ENCODE peak calls at places on chromosomes 2 and 18, in four cellular contexts. T, Q, W and H are unnamed samples.

GRCh38 chr2:12325806-12326205 is 390.9 kb upstream of the TRIB2 start:
- DNase-seq in T (no peak), Q (no peak), W (no peak), H (no peak)

GRCh38 chr2:98548920-98549818 is 59.1 kb downstream of the COA5 start:
- DNase-seq in T (no peak), Q (no peak), W (no peak), H (no peak)

GRCh38 chr2:126657636-126658315 is 1.8 kb downstream of the GYPC start:
- DNase-seq in T (no peak), Q (no peak), W (peak; percentile 61), H (peak; percentile 82)

GRCh38 chr18:44130365-44130942 is 550.2 kb upstream of the SETBP1 start:
- DNase-seq in T (peak; percentile 59), Q (peak; percentile 10), W (no peak), H (no peak)

GRCh38 chr2:53994735-53995538 is 24.1 kb upstream of the PSME4 start:
- DNase-seq in T (no peak), Q (no peak), W (no peak), H (no peak)

GRCh38 chr2:71281950-71282349 is 49.6 kb upstream of the ZNF638 start:
- DNase-seq in T (no peak), Q (no peak), W (no peak), H (no peak)

GRCh38 chr2:34126279-34126678 is 527.2 kb upstream of the FAM98A start:
- DNase-seq in T (no peak), Q (no peak), W (no peak), H (no peak)

GRCh38 chr2:175012516-175012915 is 7.3 kb upstream of the CHN1 start:
- DNase-seq in T (no peak), Q (no peak), W (no peak), H (no peak)

GRCh38 chr2:202723746-202724145 is 89.0 kb downstream of the FAM117B start:
- DNase-seq in T (no peak), Q (no peak), W (no peak), H (no peak)

GRCh38 chr2:42967959-42968674 is 175.7 kb upstream of the HAAO start:
- DNase-seq in T (peak; percentile 80), Q (no peak), W (no peak), H (no peak)

GRCh38 chr2:132589060-132589765 is 80.8 kb downstream of the LYPD1 start:
- DNase-seq in T (peak; percentile 38), Q (no peak), W (no peak), H (no peak)

GRCh38 chr2:84908948-84909713 is 3.7 kb downstream of the TMSB10 start:
- DNase-seq in T (no peak), Q (no peak), W (no peak), H (no peak)

GRCh38 chr2:67825476-67825875 is 237.3 kb downstream of the C1D start:
- DNase-seq in T (no peak), Q (no peak), W (no peak), H (no peak)

GRCh38 chr2:140600116-140600515 is 1530.7 kb downstream of the LRP1B start:
- DNase-seq in T (no peak), Q (no peak), W (no peak), H (no peak)

GRCh38 chr2:26609839-26610277 is 31.3 kb downstream of the CIB4 start:
- DNase-seq in T (no peak), Q (no peak), W (no peak), H (no peak)

GRCh38 chr2:86372641-86373502 is 35.4 kb upstream of the REEP1 start:
- DNase-seq in T (peak; percentile 60), Q (peak; percentile 63), W (no peak), H (no peak)

GRCh38 chr2:179495315-179495714 is 230.7 kb upstream of the SESTD1 start:
- DNase-seq in T (no peak), Q (no peak), W (no peak), H (no peak)

GRCh38 chr2:168552450-168552856 is 96.4 kb downstream of the CERS6 start:
- DNase-seq in T (no peak), Q (no peak), W (peak; percentile 63), H (no peak)

GRCh38 chr2:168992591-168993349 is 38.4 kb downstream of the ABCB11 start:
- DNase-seq in T (no peak), Q (no peak), W (no peak), H (no peak)

GRCh38 chr2:75570948-75571729 is 10.4 kb upstream of the EVA1A start:
- DNase-seq in T (no peak), Q (peak; percentile 96), W (no peak), H (no peak)

GRCh38 chr18:31199190-31199769 is 36.6 kb upstream of the DSC1 start:
- DNase-seq in T (no peak), Q (no peak), W (no peak), H (no peak)

GRCh38 chr2:230842473-230842872 is 22.3 kb upstream of the ITM2C start:
- DNase-seq in T (no peak), Q (no peak), W (no peak), H (no peak)

GRCh38 chr2:240916571-240917008 is 10.5 kb downstream of the CROCC2 start:
- DNase-seq in T (peak; percentile 88), Q (no peak), W (no peak), H (no peak)

GRCh38 chr18:8037296-8037695 is 470.2 kb downstream of the PTPRM start:
- DNase-seq in T (no peak), Q (no peak), W (no peak), H (no peak)

GRCh38 chr2:102294802-102295489 is 16.4 kb upstream of the IL1RL1 start:
- DNase-seq in T (no peak), Q (no peak), W (no peak), H (peak; percentile 30)

GRCh38 chr2:204794624-204795023 is 249.3 kb downstream of the PARD3B start:
- DNase-seq in T (no peak), Q (no peak), W (no peak), H (no peak)

GRCh38 chr2:181348091-181348837 is 108.9 kb upstream of the ITGA4 start:
- DNase-seq in T (no peak), Q (no peak), W (peak; percentile 66), H (no peak)

GRCh38 chr18:5197032-5197434 is at the start of gene AKAIN1:
- DNase-seq in T (peak; percentile 60), Q (peak; percentile 1), W (no peak), H (no peak)

GRCh38 chr2:216074794-216075193 is 6.8 kb downstream of the PECR start:
- DNase-seq in T (no peak), Q (no peak), W (no peak), H (no peak)

GRCh38 chr18:32355896-32356295 is 114.8 kb downstream of the GAREM1 start:
- DNase-seq in T (no peak), Q (no peak), W (no peak), H (no peak)

DNA sequence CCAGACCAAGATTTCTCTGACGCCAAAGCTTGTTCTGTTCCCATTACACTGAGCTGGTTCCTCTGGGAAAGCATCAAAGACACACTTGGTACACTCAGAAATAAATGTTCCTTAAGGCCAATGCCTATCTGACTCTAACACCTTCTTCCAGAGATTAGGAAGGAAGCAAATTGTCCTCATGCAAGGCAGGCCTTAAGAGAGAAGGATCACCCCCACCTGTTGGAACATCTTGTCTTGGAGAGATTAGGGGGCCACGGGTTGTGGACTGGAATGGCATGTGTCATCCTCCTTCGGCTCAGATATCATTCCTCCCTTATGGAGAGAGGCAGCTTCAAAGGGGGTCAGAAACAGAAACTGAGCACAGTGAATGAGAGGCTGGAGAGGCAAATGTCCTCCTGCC is 100.1 kb downstream of the ANKRD44 start:
- DNase-seq in T (no peak), Q (no peak), W (no peak), H (no peak)
- TF ChIP-seq SIN3A in T (no peak), Q (no peak), W (no peak), H (no peak)

GRCh38 chr2:32905270-32905669 is 41.5 kb upstream of the LTBP1 start:
- DNase-seq in T (no peak), Q (no peak), W (no peak), H (no peak)
- TF ChIP-seq SIN3A in T (no peak), Q (no peak), W (no peak), H (no peak)

GRCh38 chr2:163734911-163735691 is 707 bp downstream of the FIGN start:
- DNase-seq in T (peak; percentile 52), Q (no peak), W (no peak), H (no peak)

GRCh38 chr2:163734401-163734800 is 1.4 kb downstream of the FIGN start:
- DNase-seq in T (no peak), Q (no peak), W (no peak), H (no peak)

GRCh38 chr2:163731735-163732134 is 4.1 kb downstream of the FIGN start:
- DNase-seq in T (no peak), Q (no peak), W (no peak), H (no peak)

GRCh38 chr2:163732718-163733117 is 3.1 kb downstream of the FIGN start:
- DNase-seq in T (no peak), Q (no peak), W (no peak), H (no peak)

GRCh38 chr2:163733301-163733938 is 2.4 kb downstream of the FIGN start:
- DNase-seq in T (peak; percentile 21), Q (no peak), W (no peak), H (no peak)
- TF ChIP-seq SIN3A in T (no peak), Q (no peak), W (no peak), H (peak; percentile 63)

GRCh38 chr2:237096201-237096600 is 10.5 kb downstream of the COPS8 start:
- DNase-seq in T (no peak), Q (no peak), W (no peak), H (no peak)

GRCh38 chr2:237090906-237091305 is 5.2 kb downstream of the COPS8 start:
- DNase-seq in T (no peak), Q (no peak), W (no peak), H (no peak)

GRCh38 chr2:237092506-237092905 is 6.8 kb downstream of the COPS8 start:
- DNase-seq in T (no peak), Q (no peak), W (no peak), H (no peak)

GRCh38 chr2:237091779-237092436 is 6.2 kb downstream of the COPS8 start:
- DNase-seq in T (no peak), Q (no peak), W (no peak), H (no peak)

DNA sequence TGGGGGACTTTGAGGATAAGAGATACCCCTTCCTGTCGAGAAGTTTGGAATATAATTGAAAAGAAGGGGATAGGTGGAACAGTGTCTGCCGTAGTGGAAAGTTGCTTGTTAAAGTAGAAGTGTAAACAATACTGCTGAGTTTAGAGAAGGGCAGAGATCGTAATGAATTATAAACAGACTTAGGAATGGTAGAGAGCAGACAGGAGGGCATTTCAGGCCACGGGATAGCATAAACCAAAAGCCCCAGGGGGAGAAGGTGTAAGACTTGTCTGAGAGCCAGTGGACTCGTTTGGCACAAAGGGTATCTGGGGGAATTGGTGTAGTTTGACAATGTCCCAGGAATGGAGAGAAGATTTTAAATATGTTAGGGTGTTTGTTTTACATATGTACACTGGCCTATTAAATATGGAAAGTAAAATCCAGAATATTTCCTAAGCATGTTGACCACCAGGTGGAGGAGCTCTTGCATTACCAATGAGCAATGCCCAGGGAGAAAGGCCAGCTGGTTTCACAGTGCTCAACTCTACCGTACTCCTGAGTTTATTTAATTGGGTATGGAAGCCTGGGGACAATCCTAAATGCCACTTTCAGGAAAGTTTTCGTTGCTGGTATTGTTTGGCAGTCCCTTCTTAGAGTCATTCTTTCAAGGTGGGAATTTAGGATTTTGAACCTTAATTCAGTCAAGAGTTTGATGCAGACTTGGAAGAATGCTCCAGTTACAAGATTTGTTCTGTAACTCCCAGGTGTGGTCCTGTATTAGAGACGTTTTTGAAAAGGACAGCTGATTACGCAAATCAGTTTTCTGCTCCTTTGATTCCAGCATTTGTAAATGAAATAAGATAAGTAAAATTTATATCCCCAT is 7.5 kb downstream of the COPS8 start:
- DNase-seq in T (peak; percentile 47), Q (no peak), W (no peak), H (peak; percentile 25)
- TF ChIP-seq SIN3A in T (no peak), Q (no peak), W (no peak), H (no peak)